ENCODE peak calls at places on chromosome 14, in seven cellular contexts. One of them, this sample, is unnamed. For H3K27me3 and H3K36me3, the result is how much of the 10 kb centered on the place peaks cover.

GRCh38 chr14:30238936-30239335 is 311.3 kb upstream of the PRKD1 start:
- DNase-seq in left lung: no peak
- DNase-seq in PC-3: no peak
- DNase-seq in pancreas: no peak
- DNase-seq in RWPE2: no peak
- DNase-seq in transverse colon: no peak
- DNase-seq in kidney epithelial cell: no peak
- DNase-seq in this sample: no peak

GRCh38 chr14:38056270-38056669 is 151.4 kb upstream of the SSTR1 start:
- DNase-seq in left lung: no peak
- DNase-seq in PC-3: no peak
- DNase-seq in pancreas: no peak
- DNase-seq in RWPE2: no peak
- DNase-seq in transverse colon: no peak
- DNase-seq in kidney epithelial cell: no peak
- DNase-seq in this sample: no peak

GRCh38 chr14:104304451-104305351 is 166.3 kb downstream of the KIF26A start:
- DNase-seq in left lung: no peak
- DNase-seq in PC-3: no peak
- DNase-seq in pancreas: peak
- DNase-seq in RWPE2: peak
- DNase-seq in transverse colon: no peak
- DNase-seq in kidney epithelial cell: no peak
- DNase-seq in this sample: no peak

GRCh38 chr14:75234173-75234855 is 44.3 kb upstream of the FOS start:
- DNase-seq in left lung: peak
- DNase-seq in PC-3: peak
- DNase-seq in pancreas: no peak
- DNase-seq in RWPE2: peak
- DNase-seq in transverse colon: peak
- DNase-seq in kidney epithelial cell: no peak
- DNase-seq in this sample: no peak

GRCh38 chr14:21668377-21668776 is 5.2 kb downstream of the OR4E1 start:
- DNase-seq in left lung: no peak
- DNase-seq in PC-3: peak
- DNase-seq in pancreas: no peak
- DNase-seq in RWPE2: no peak
- DNase-seq in transverse colon: no peak
- DNase-seq in kidney epithelial cell: peak
- DNase-seq in this sample: no peak

GRCh38 chr14:88209273-88209672 is 113.8 kb downstream of the KCNK10 start:
- DNase-seq in left lung: no peak
- DNase-seq in PC-3: no peak
- DNase-seq in pancreas: no peak
- DNase-seq in RWPE2: no peak
- DNase-seq in transverse colon: no peak
- DNase-seq in kidney epithelial cell: no peak
- DNase-seq in this sample: peak

GRCh38 chr14:102889615-102890014 is 32.8 kb upstream of the AMN start:
- DNase-seq in left lung: no peak
- DNase-seq in PC-3: no peak
- DNase-seq in pancreas: no peak
- DNase-seq in RWPE2: no peak
- DNase-seq in transverse colon: no peak
- DNase-seq in kidney epithelial cell: no peak
- DNase-seq in this sample: no peak

GRCh38 chr14:92553456-92553855 is 39.9 kb downstream of the RIN3 start:
- DNase-seq in left lung: no peak
- DNase-seq in PC-3: no peak
- DNase-seq in pancreas: no peak
- DNase-seq in RWPE2: no peak
- DNase-seq in transverse colon: no peak
- DNase-seq in kidney epithelial cell: no peak
- DNase-seq in this sample: no peak

GRCh38 chr14:30528119-30528518 is 30.8 kb upstream of the G2E3 start:
- DNase-seq in left lung: no peak
- DNase-seq in PC-3: no peak
- DNase-seq in pancreas: no peak
- DNase-seq in RWPE2: no peak
- DNase-seq in transverse colon: no peak
- DNase-seq in kidney epithelial cell: no peak
- DNase-seq in this sample: no peak

GRCh38 chr14:50669441-50669986 is 1.4 kb upstream of the SAV1 start:
- DNase-seq in left lung: no peak
- DNase-seq in PC-3: no peak
- DNase-seq in pancreas: no peak
- DNase-seq in RWPE2: no peak
- DNase-seq in transverse colon: no peak
- DNase-seq in kidney epithelial cell: no peak
- DNase-seq in this sample: no peak

GRCh38 chr14:90819734-90820393 is 3.6 kb upstream of the TTC7B start:
- DNase-seq in left lung: no peak
- DNase-seq in PC-3: peak
- DNase-seq in pancreas: no peak
- DNase-seq in RWPE2: no peak
- DNase-seq in transverse colon: no peak
- DNase-seq in kidney epithelial cell: no peak
- DNase-seq in this sample: no peak

GRCh38 chr14:50943261-50943942 is 881 bp downstream of the PYGL start:
- DNase-seq in left lung: peak
- DNase-seq in PC-3: peak
- DNase-seq in pancreas: no peak
- DNase-seq in RWPE2: peak
- DNase-seq in transverse colon: peak
- DNase-seq in kidney epithelial cell: no peak
- DNase-seq in this sample: no peak

GRCh38 chr14:32311294-32312009 is 17.6 kb upstream of the AKAP6 start:
- DNase-seq in left lung: no peak
- DNase-seq in PC-3: no peak
- DNase-seq in pancreas: no peak
- DNase-seq in RWPE2: no peak
- DNase-seq in transverse colon: no peak
- DNase-seq in kidney epithelial cell: no peak
- DNase-seq in this sample: no peak

GRCh38 chr14:33685698-33686097 is 265.2 kb downstream of the EGLN3 start:
- DNase-seq in left lung: no peak
- DNase-seq in PC-3: no peak
- DNase-seq in pancreas: no peak
- DNase-seq in RWPE2: no peak
- DNase-seq in transverse colon: no peak
- DNase-seq in kidney epithelial cell: no peak
- DNase-seq in this sample: no peak

GRCh38 chr14:93231129-93231979 is 24.3 kb downstream of the UBR7 start:
- DNase-seq in left lung: no peak
- DNase-seq in PC-3: peak
- DNase-seq in pancreas: no peak
- DNase-seq in RWPE2: no peak
- DNase-seq in transverse colon: no peak
- DNase-seq in kidney epithelial cell: no peak
- DNase-seq in this sample: no peak

GRCh38 chr14:23093526-23093925 is 1.4 kb downstream of the ACIN1 start:
- DNase-seq in left lung: no peak
- DNase-seq in PC-3: no peak
- DNase-seq in pancreas: no peak
- DNase-seq in RWPE2: no peak
- DNase-seq in transverse colon: no peak
- DNase-seq in kidney epithelial cell: no peak
- DNase-seq in this sample: no peak

GRCh38 chr14:22388669-22389625 is 200.1 kb downstream of the DAD1 start:
- DNase-seq in left lung: no peak
- DNase-seq in PC-3: peak
- DNase-seq in pancreas: no peak
- DNase-seq in RWPE2: no peak
- DNase-seq in transverse colon: no peak
- DNase-seq in kidney epithelial cell: no peak
- DNase-seq in this sample: no peak

GRCh38 chr14:105022276-105022670 is 1.4 kb upstream of the CDCA4 start:
- DNase-seq in left lung: no peak
- DNase-seq in PC-3: peak
- DNase-seq in pancreas: no peak
- DNase-seq in RWPE2: no peak
- DNase-seq in transverse colon: no peak
- DNase-seq in kidney epithelial cell: no peak
- DNase-seq in this sample: no peak

DNA sequence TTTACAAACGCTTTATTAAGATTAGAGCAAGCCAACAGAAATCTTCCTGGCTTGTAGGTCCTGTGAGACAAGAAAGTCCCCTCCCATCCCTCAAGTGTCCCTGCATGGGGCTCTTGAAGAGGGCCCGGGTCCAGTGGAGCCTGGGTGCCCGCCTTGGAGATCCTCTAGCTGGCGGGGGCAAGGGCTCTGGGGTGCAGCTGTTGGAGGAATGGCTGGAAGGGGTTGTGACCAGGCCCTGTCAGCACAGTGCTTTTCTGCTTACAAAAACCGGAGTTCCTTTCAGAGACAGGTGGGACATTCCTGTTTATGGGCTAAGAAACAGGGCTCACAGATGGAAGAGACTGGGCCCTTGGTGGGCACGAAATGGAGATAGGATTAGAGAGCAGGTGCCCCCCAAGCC is 2.6 kb upstream of the DLK1 start:
- DNase-seq in left lung: no peak
- DNase-seq in PC-3: no peak
- DNase-seq in pancreas: no peak
- DNase-seq in RWPE2: no peak
- DNase-seq in transverse colon: no peak
- DNase-seq in kidney epithelial cell: no peak
- DNase-seq in this sample: no peak
- H3K27me3 ChIP-seq in left lung: half or more
- H3K27me3 ChIP-seq in PC-3: half or more
- H3K27me3 ChIP-seq in pancreas: under half
- H3K27me3 ChIP-seq in RWPE2: half or more
- H3K27me3 ChIP-seq in transverse colon: half or more
- H3K27me3 ChIP-seq in kidney epithelial cell: half or more
- H3K27me3 ChIP-seq in this sample: under half

GRCh38 chr14:34794217-34794616 is 79.8 kb upstream of the CFL2 start:
- DNase-seq in left lung: no peak
- DNase-seq in PC-3: no peak
- DNase-seq in pancreas: no peak
- DNase-seq in RWPE2: no peak
- DNase-seq in transverse colon: no peak
- DNase-seq in kidney epithelial cell: no peak
- DNase-seq in this sample: no peak
- H3K36me3 ChIP-seq in left lung: under half
- H3K36me3 ChIP-seq in PC-3: under half
- H3K36me3 ChIP-seq in pancreas: under half
- H3K36me3 ChIP-seq in RWPE2: half or more
- H3K36me3 ChIP-seq in transverse colon: under half
- H3K36me3 ChIP-seq in kidney epithelial cell: under half
- H3K36me3 ChIP-seq in this sample: under half

DNA sequence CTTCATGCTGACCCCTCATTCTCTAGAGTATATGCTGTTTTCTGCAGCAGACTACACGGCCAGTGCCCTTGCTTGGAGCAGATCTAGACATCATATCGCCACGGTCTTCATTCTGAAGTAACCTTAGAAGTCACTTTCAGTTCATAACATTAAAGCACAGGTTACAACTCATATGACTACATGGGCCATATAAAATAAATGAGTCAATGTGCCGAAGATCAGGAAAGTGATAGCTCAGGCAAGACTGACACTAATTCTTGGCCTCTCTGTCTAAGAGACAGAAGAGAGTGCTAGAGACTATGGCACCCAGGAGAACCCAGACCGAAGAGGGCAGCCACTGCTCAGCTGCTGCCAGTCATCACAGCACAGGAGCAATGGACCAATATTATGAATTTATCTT is 609.7 kb downstream of the DIO2 start:
- DNase-seq in left lung: no peak
- DNase-seq in PC-3: no peak
- DNase-seq in pancreas: no peak
- DNase-seq in RWPE2: no peak
- DNase-seq in transverse colon: no peak
- DNase-seq in kidney epithelial cell: no peak
- DNase-seq in this sample: no peak
- H3K4me3 ChIP-seq in left lung: no peak
- H3K4me3 ChIP-seq in PC-3: no peak
- H3K4me3 ChIP-seq in pancreas: no peak
- H3K4me3 ChIP-seq in RWPE2: no peak
- H3K4me3 ChIP-seq in transverse colon: no peak
- H3K4me3 ChIP-seq in kidney epithelial cell: no peak
- H3K4me3 ChIP-seq in this sample: no peak

DNA sequence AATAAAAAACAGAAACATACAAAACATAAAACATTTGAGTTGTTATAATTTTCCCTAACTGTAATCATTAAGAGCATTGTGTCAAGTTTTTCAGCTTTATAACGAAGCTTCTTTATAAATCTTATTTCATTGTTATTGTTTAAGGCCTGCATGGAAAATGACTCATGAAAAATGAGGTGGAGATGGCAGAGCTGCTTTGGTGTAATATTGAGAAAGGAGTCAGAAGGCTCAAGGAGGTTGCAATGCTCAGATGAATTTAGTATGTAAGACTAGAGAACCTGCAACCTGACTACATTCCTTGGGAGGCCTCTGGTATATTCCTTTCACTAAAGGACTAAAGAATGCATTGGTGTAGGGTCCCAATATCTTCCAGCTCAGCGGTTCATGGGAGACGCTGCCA is 61.5 kb downstream of the TMEM30B start:
- DNase-seq in left lung: no peak
- DNase-seq in PC-3: no peak
- DNase-seq in pancreas: no peak
- DNase-seq in RWPE2: no peak
- DNase-seq in transverse colon: no peak
- DNase-seq in kidney epithelial cell: no peak
- DNase-seq in this sample: no peak
- H3K27me3 ChIP-seq in left lung: half or more
- H3K27me3 ChIP-seq in PC-3: under half
- H3K27me3 ChIP-seq in pancreas: under half
- H3K27me3 ChIP-seq in RWPE2: under half
- H3K27me3 ChIP-seq in transverse colon: under half
- H3K27me3 ChIP-seq in kidney epithelial cell: under half
- H3K27me3 ChIP-seq in this sample: under half

GRCh38 chr14:54474232-54474793 is 14.5 kb downstream of the GMFB start:
- DNase-seq in left lung: no peak
- DNase-seq in PC-3: no peak
- DNase-seq in pancreas: no peak
- DNase-seq in RWPE2: no peak
- DNase-seq in transverse colon: no peak
- DNase-seq in kidney epithelial cell: no peak
- DNase-seq in this sample: no peak

GRCh38 chr14:54475911-54476310 is 12.9 kb downstream of the GMFB start:
- DNase-seq in left lung: no peak
- DNase-seq in PC-3: no peak
- DNase-seq in pancreas: no peak
- DNase-seq in RWPE2: no peak
- DNase-seq in transverse colon: no peak
- DNase-seq in kidney epithelial cell: no peak
- DNase-seq in this sample: no peak

GRCh38 chr14:54472291-54472690 is 16.5 kb downstream of the GMFB start:
- DNase-seq in left lung: no peak
- DNase-seq in PC-3: no peak
- DNase-seq in pancreas: no peak
- DNase-seq in RWPE2: no peak
- DNase-seq in transverse colon: no peak
- DNase-seq in kidney epithelial cell: no peak
- DNase-seq in this sample: no peak

GRCh38 chr14:54478621-54479215 is 10.1 kb downstream of the GMFB start:
- DNase-seq in left lung: no peak
- DNase-seq in PC-3: no peak
- DNase-seq in pancreas: no peak
- DNase-seq in RWPE2: no peak
- DNase-seq in transverse colon: no peak
- DNase-seq in kidney epithelial cell: no peak
- DNase-seq in this sample: no peak

GRCh38 chr14:54475187-54475881 is 13.4 kb downstream of the GMFB start:
- DNase-seq in left lung: no peak
- DNase-seq in PC-3: no peak
- DNase-seq in pancreas: no peak
- DNase-seq in RWPE2: no peak
- DNase-seq in transverse colon: no peak
- DNase-seq in kidney epithelial cell: no peak
- DNase-seq in this sample: no peak
- H3K36me3 ChIP-seq in left lung: under half
- H3K36me3 ChIP-seq in PC-3: under half
- H3K36me3 ChIP-seq in pancreas: under half
- H3K36me3 ChIP-seq in RWPE2: half or more
- H3K36me3 ChIP-seq in transverse colon: under half
- H3K36me3 ChIP-seq in kidney epithelial cell: under half
- H3K36me3 ChIP-seq in this sample: under half

This sample was measured in GM06990.